ENCODE peak calls at places on chromosomes 6 and 20, in six cellular contexts. B, I, U, L, M and A are unnamed samples.

GRCh38 chr6:10215711-10216110 is 199.2 kb downstream of the TFAP2A start:
- DNase-seq in B (no peak), I (no peak), U (no peak), L (no peak), M (no peak), A (no peak)

GRCh38 chr6:76347539-76347938 is 275.1 kb upstream of the IMPG1 start:
- DNase-seq in B (no peak), I (no peak), U (no peak), L (no peak), M (no peak), A (no peak)

GRCh38 chr6:160188773-160189172 is 67.2 kb downstream of the SLC22A1 start:
- DNase-seq in B (no peak), I (no peak), U (no peak), L (no peak), M (no peak), A (no peak)

GRCh38 chr6:14501240-14501639 is 383.7 kb downstream of the CD83 start:
- DNase-seq in B (no peak), I (no peak), U (no peak), L (no peak), M (no peak), A (no peak)

GRCh38 chr6:126063512-126064146 is 77.3 kb downstream of the TRMT11 start:
- DNase-seq in B (no peak), I (no peak), U (no peak), L (no peak), M (peak), A (no peak)

GRCh38 chr20:15756401-15756800 is 816.8 kb downstream of the KIF16B start:
- DNase-seq in B (no peak), I (no peak), U (no peak), L (no peak), M (no peak), A (no peak)

GRCh38 chr6:17673543-17674254 is 33.0 kb downstream of the NUP153 start:
- DNase-seq in B (no peak), I (no peak), U (no peak), L (no peak), M (no peak), A (no peak)

GRCh38 chr20:8361008-8361652 is 229.1 kb downstream of the PLCB1 start:
- DNase-seq in B (no peak), I (peak), U (no peak), L (no peak), M (no peak), A (no peak)

GRCh38 chr6:9455794-9456193 is 959.1 kb downstream of the TFAP2A start:
- DNase-seq in B (no peak), I (no peak), U (no peak), L (no peak), M (no peak), A (no peak)

GRCh38 chr20:7775072-7775471 is 165.2 kb downstream of the HAO1 start:
- DNase-seq in B (peak), I (no peak), U (no peak), L (no peak), M (no peak), A (no peak)

GRCh38 chr6:6277418-6277817 is 43.0 kb downstream of the F13A1 start:
- DNase-seq in B (no peak), I (no peak), U (no peak), L (no peak), M (no peak), A (no peak)

GRCh38 chr6:37691904-37692806 is 5.5 kb downstream of the MDGA1 start:
- DNase-seq in B (peak), I (peak), U (peak), L (peak), M (peak), A (peak)

GRCh38 chr20:62069741-62070216 is 4.1 kb upstream of the TAF4 start:
- DNase-seq in B (no peak), I (no peak), U (no peak), L (no peak), M (no peak), A (no peak)

GRCh38 chr6:151119823-151120524 is 119.8 kb upstream of the AKAP12 start:
- DNase-seq in B (no peak), I (no peak), U (no peak), L (no peak), M (no peak), A (no peak)

GRCh38 chr6:40734607-40735006 is 147.4 kb upstream of the LRFN2 start:
- DNase-seq in B (no peak), I (no peak), U (no peak), L (no peak), M (no peak), A (no peak)

GRCh38 chr20:25468126-25469075 is 60.9 kb downstream of the GINS1 start:
- DNase-seq in B (no peak), I (no peak), U (no peak), L (no peak), M (no peak), A (no peak)

GRCh38 chr6:14440215-14440890 is 322.8 kb downstream of the CD83 start:
- DNase-seq in B (no peak), I (no peak), U (no peak), L (no peak), M (no peak), A (no peak)

GRCh38 chr6:31541658-31542521 is at the start of gene DDX39B:
- DNase-seq in B (peak), I (peak), U (peak), L (peak), M (peak), A (peak)

GRCh38 chr6:31579546-31580445 is 2.4 kb downstream of the LTB start:
- DNase-seq in B (no peak), I (peak), U (no peak), L (no peak), M (no peak), A (no peak)

GRCh38 chr6:105302617-105303128 is 100.2 kb downstream of the PREP start:
- DNase-seq in B (no peak), I (no peak), U (no peak), L (no peak), M (no peak), A (no peak)

GRCh38 chr6:2763345-2763841 is 1.8 kb upstream of the WRNIP1 start:
- DNase-seq in B (no peak), I (no peak), U (no peak), L (no peak), M (no peak), A (no peak)

GRCh38 chr6:143962644-143962929 is 45.5 kb downstream of the PLAGL1 start:
- DNase-seq in B (no peak), I (no peak), U (peak), L (no peak), M (no peak), A (no peak)

GRCh38 chr6:33604941-33605854 is 15.9 kb upstream of the ITPR3 start:
- DNase-seq in B (no peak), I (no peak), U (no peak), L (no peak), M (no peak), A (no peak)

GRCh38 chr6:113855500-113856010 is 1.6 kb upstream of the MARCKS start:
- DNase-seq in B (no peak), I (no peak), U (no peak), L (no peak), M (no peak), A (no peak)

GRCh38 chr20:58716476-58717277 is 24.1 kb downstream of the NPEPL1 start:
- DNase-seq in B (no peak), I (no peak), U (no peak), L (no peak), M (no peak), A (no peak)

GRCh38 chr20:945841-946240 is 29.7 kb upstream of the ANGPT4 start:
- DNase-seq in B (no peak), I (no peak), U (no peak), L (no peak), M (no peak), A (no peak)

GRCh38 chr6:7446644-7447325 is 57.2 kb downstream of the RIOK1 start:
- DNase-seq in B (no peak), I (no peak), U (peak), L (no peak), M (no peak), A (no peak)

GRCh38 chr20:40945754-40946451 is 82.7 kb upstream of the TOP1 start:
- DNase-seq in B (peak), I (no peak), U (peak), L (no peak), M (peak), A (no peak)